ENCODE peak calls at places on chromosomes 6 and 20, in four cellular contexts. One of them, this sample, is unnamed.

GRCh38 chr20:40880063-40880715 is 148.4 kb upstream of the TOP1 start:
- DNase-seq in thyroid gland: no peak
- DNase-seq in astrocyte of the spinal cord: no peak
- DNase-seq in NCI-H2081: no peak
- DNase-seq in this sample: no peak

GRCh38 chr6:123655520-123656306 is 19.0 kb upstream of the TRDN start:
- DNase-seq in NCI-H2081: no peak
- DNase-seq in thyroid gland: no peak
- DNase-seq in astrocyte of the spinal cord: peak
- DNase-seq in this sample: no peak

GRCh38 chr6:29834564-29835436 is 7.2 kb downstream of the HLA-G start:
- DNase-seq in NCI-H2081: peak
- DNase-seq in astrocyte of the spinal cord: peak
- DNase-seq in thyroid gland: peak
- DNase-seq in this sample: no peak

GRCh38 chr6:170137911-170138910 is 152.7 kb downstream of the DLL1 start:
- DNase-seq in NCI-H2081: no peak
- DNase-seq in astrocyte of the spinal cord: no peak
- DNase-seq in thyroid gland: no peak
- DNase-seq in this sample: no peak

GRCh38 chr6:39269971-39270370 is 40.7 kb upstream of the KCNK5 start:
- DNase-seq in thyroid gland: no peak
- DNase-seq in NCI-H2081: no peak
- DNase-seq in astrocyte of the spinal cord: no peak
- DNase-seq in this sample: no peak

GRCh38 chr6:3977875-3978711 is 100.8 kb downstream of the FAM217A start:
- DNase-seq in astrocyte of the spinal cord: peak
- DNase-seq in thyroid gland: peak
- DNase-seq in NCI-H2081: no peak
- DNase-seq in this sample: no peak

GRCh38 chr6:133837801-133838349 is 51.0 kb upstream of the TCF21 start:
- DNase-seq in thyroid gland: peak
- DNase-seq in NCI-H2081: peak
- DNase-seq in astrocyte of the spinal cord: peak
- DNase-seq in this sample: peak

GRCh38 chr6:14265049-14266021 is 147.8 kb downstream of the CD83 start:
- DNase-seq in astrocyte of the spinal cord: no peak
- DNase-seq in NCI-H2081: no peak
- DNase-seq in thyroid gland: no peak
- DNase-seq in this sample: no peak

GRCh38 chr6:105066233-105066632 is 109.3 kb downstream of the LIN28B start:
- DNase-seq in thyroid gland: no peak
- DNase-seq in astrocyte of the spinal cord: no peak
- DNase-seq in NCI-H2081: no peak
- DNase-seq in this sample: no peak

GRCh38 chr6:121498481-121499276 is 63.2 kb downstream of the GJA1 start:
- DNase-seq in astrocyte of the spinal cord: peak
- DNase-seq in thyroid gland: peak
- DNase-seq in NCI-H2081: no peak
- DNase-seq in this sample: no peak

GRCh38 chr20:44695295-44696230 is 19.6 kb upstream of the CCN5 start:
- DNase-seq in thyroid gland: no peak
- DNase-seq in astrocyte of the spinal cord: peak
- DNase-seq in NCI-H2081: no peak
- DNase-seq in this sample: peak

GRCh38 chr6:31639043-31639442 is 13.4 kb downstream of the BAG6 start:
- DNase-seq in NCI-H2081: no peak
- DNase-seq in astrocyte of the spinal cord: no peak
- DNase-seq in thyroid gland: no peak
- DNase-seq in this sample: no peak

GRCh38 chr20:23150304-23151007 is 64.3 kb upstream of the CD93 start:
- DNase-seq in NCI-H2081: no peak
- DNase-seq in thyroid gland: no peak
- DNase-seq in astrocyte of the spinal cord: no peak
- DNase-seq in this sample: no peak

GRCh38 chr6:56370591-56371198 is 123.3 kb upstream of the COL21A1 start:
- DNase-seq in astrocyte of the spinal cord: peak
- DNase-seq in NCI-H2081: peak
- DNase-seq in thyroid gland: peak
- DNase-seq in this sample: no peak

This sample was measured in DMS 273 treated with DMSO at 0.1 percent for 48 hours.